ENCODE peak calls at places on chromosomes 2 and 18, in four cellular contexts. F is breast epithelium, I is esophagus squamous epithelium, M is GM23248. G is an unnamed sample.

GRCh38 chr18:73577365-73577764 is 570.3 kb downstream of the FBXO15 start:
- DNase-seq in F (no peak), I (no peak), M (peak; percentile 68), G (no peak)

GRCh38 chr2:237227190-237227988 is 141.7 kb downstream of the COPS8 start:
- DNase-seq in F (no peak), I (no peak), M (peak; percentile 96), G (no peak)

GRCh38 chr2:30398084-30398483 is 49.0 kb upstream of the LCLAT1 start:
- DNase-seq in F (no peak), I (no peak), M (peak; percentile 2), G (no peak)

GRCh38 chr2:127058246-127058580 is 48.7 kb downstream of the BIN1 start:
- DNase-seq in F (no peak), I (no peak), M (no peak), G (no peak)

GRCh38 chr18:41783065-41783818 is 171.8 kb upstream of the PIK3C3 start:
- DNase-seq in F (no peak), I (no peak), M (no peak), G (no peak)

GRCh38 chr2:105272176-105272575 is 30.6 kb downstream of the GPR45 start:
- DNase-seq in F (no peak), I (no peak), M (no peak), G (no peak)

GRCh38 chr2:14715600-14715999 is 83.1 kb downstream of the LRATD1 start:
- DNase-seq in F (no peak), I (no peak), M (no peak), G (no peak)

GRCh38 chr2:232353660-232354059 is 24.9 kb upstream of the ALPP start:
- DNase-seq in F (no peak), I (no peak), M (no peak), G (no peak)

GRCh38 chr2:190097115-190097514 is 34.6 kb upstream of the MSTN start:
- DNase-seq in F (no peak), I (no peak), M (no peak), G (no peak)

GRCh38 chr2:62774555-62775366 is 69.2 kb downstream of the EHBP1 start:
- DNase-seq in F (no peak), I (no peak), M (peak; percentile 72), G (no peak)

GRCh38 chr18:11004294-11004693 is 145.1 kb downstream of the PIEZO2 start:
- DNase-seq in F (no peak), I (no peak), M (peak; percentile 23), G (no peak)

GRCh38 chr2:224078656-224079055 is 39.6 kb upstream of the SERPINE2 start:
- DNase-seq in F (no peak), I (no peak), M (no peak), G (no peak)

GRCh38 chr2:203022751-203023150 is 8.1 kb downstream of the NBEAL1 start:
- DNase-seq in F (no peak), I (no peak), M (peak; percentile 65), G (no peak)

GRCh38 chr2:204313256-204313655 is 232.0 kb upstream of the PARD3B start:
- DNase-seq in F (no peak), I (no peak), M (no peak), G (no peak)

GRCh38 chr2:235230809-235231601 is 262.8 kb upstream of the AGAP1 start:
- DNase-seq in F (no peak), I (no peak), M (peak; percentile 76), G (no peak)

GRCh38 chr2:30269771-30270145 is 38.4 kb downstream of the LBH start:
- DNase-seq in F (no peak), I (no peak), M (no peak), G (no peak)

GRCh38 chr2:113703404-113704299 is 52.8 kb downstream of the SLC35F5 start:
- DNase-seq in F (no peak), I (no peak), M (no peak), G (no peak)

GRCh38 chr18:51361130-51361860 is 163.8 kb upstream of the MEX3C start:
- DNase-seq in F (no peak), I (no peak), M (no peak), G (no peak)

GRCh38 chr2:117519238-117519637 is 295.3 kb upstream of the DDX18 start:
- DNase-seq in F (no peak), I (no peak), M (no peak), G (no peak)
- H3K4me3 ChIP-seq in F (no peak overlapping the region), I (no peak overlapping the region), M (no peak overlapping the region), G (no peak overlapping the region)

GRCh38 chr18:12430137-12430990 is 22.6 kb downstream of the PRELID3A start:
- DNase-seq in F (no peak), I (no peak), M (no peak), G (no peak)

GRCh38 chr18:12431561-12431960 is 23.8 kb downstream of the PRELID3A start:
- DNase-seq in F (no peak), I (no peak), M (no peak), G (no peak)

GRCh38 chr18:12426924-12427323 is 19.2 kb downstream of the PRELID3A start:
- DNase-seq in F (no peak), I (no peak), M (no peak), G (no peak)

GRCh38 chr18:12428923-12429322 is 21.2 kb downstream of the PRELID3A start:
- DNase-seq in F (no peak), I (no peak), M (no peak), G (no peak)

DNA sequence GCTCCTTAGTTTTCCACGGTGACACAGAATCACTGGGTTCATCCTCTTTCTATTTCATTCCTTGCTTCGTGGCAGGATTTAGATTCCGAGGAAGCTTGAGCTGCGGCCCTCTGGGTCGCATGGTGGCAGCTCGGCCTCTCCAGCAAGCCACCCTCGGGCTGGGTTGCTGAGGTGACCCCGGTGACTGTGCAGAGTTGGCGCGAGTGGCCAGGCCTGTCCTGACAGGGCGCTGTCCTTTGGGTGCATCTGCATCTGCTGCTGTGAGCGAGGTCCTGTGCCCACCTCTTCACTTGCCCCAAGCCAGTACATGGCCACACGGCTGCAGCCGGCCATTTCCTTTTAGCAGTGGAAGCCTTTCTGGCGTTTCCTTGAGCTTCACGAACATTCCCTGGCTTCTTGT is 21.8 kb downstream of the PRELID3A start:
- DNase-seq in F (no peak), I (no peak), M (no peak), G (no peak)
- H3K4me1 ChIP-seq in F (no peaks in the 10 kb centered on the region), I (no peaks in the 10 kb centered on the region), M (no peaks in the 10 kb centered on the region), G (no peaks in the 10 kb centered on the region)

DNA sequence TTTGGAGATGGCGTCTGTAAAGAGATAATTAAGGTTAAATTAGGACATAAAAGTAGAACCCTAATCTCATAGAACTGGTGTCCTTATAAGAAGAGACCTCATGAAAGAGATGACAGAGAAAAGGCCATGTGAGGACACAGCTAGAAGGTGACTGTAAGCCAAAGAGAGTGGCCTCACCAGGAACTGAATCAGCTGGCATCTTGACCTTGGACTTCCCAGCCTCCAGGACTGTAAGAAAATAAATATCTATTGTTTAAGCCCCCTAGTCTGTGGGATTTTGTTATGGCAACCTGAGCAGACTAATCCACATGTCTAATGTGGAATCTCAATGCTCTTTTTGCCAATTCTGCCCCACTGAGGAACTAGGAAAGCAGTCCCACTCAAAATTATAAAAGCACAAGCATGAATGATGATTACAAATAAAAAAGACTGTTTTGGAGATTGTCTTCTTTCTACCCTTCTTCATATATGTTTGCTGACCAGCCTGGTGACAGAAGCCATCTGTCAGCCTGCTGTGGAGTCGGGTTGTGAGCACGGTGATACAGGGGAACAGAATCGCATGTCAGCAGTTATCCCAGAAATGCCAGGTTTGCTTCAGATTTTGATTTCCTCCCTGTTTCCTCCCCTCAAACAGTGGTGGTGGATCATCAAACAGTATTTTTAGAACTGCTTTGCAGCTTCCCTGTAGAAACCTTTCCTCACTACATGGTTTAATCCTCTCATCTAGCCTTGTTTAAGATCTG is 54.2 kb downstream of the INPP4A start:
- DNase-seq in F (no peak), I (no peak), M (no peak), G (no peak)
- H3K4me3 ChIP-seq in F (no peak overlapping the region), I (no peak overlapping the region), M (no peak overlapping the region), G (no peak overlapping the region)

DNA sequence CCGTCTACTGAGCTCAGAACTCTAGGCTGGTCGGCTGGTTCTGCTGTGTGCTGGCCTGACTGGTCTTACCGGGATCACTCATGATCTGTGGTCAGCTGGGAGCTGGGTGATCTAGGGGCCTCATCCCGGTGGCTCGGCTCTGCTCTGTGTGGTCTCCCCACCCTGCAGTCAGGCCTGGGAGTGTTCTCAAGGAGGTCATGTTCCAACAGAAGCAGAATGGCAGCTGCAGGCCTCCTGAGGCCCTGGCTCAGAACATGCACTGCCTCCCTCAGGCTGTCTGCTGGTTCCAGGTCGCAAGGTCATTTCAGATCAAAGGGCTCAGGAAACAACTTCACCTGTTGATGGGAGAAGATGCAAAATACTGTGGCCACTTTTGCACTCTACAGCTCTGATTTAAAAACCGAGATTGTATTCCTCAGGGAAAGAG is 81.1 kb upstream of the RFX8 start:
- DNase-seq in F (no peak), I (no peak), M (no peak), G (no peak)
- H3K4me1 ChIP-seq in F (no peaks in the 10 kb centered on the region), I (no peaks in the 10 kb centered on the region), M (peaks cover 15% of the 10 kb centered on the region), G (peaks cover 5% of the 10 kb centered on the region)

GRCh38 chr2:172090044-172090946 is 5.0 kb downstream of the DLX1 start:
- DNase-seq in F (no peak), I (no peak), M (no peak), G (no peak)
- H3K4me3 ChIP-seq in F (no peak overlapping the region), I (no peak overlapping the region), M (no peak overlapping the region), G (no peak overlapping the region)

GRCh38 chr2:217846321-217846743 is 156.5 kb downstream of the TNS1 start:
- DNase-seq in F (no peak), I (no peak), M (peak; percentile 46), G (no peak)
- H3K4me1 ChIP-seq in F (peaks cover 9% of the 10 kb centered on the region), I (peaks cover 15% of the 10 kb centered on the region), M (peaks cover 50% of the 10 kb centered on the region), G (no peaks in the 10 kb centered on the region)

GRCh38 chr2:59182249-59182648 is 941.1 kb upstream of the FANCL start:
- DNase-seq in F (no peak), I (no peak), M (peak; percentile 46), G (no peak)

GRCh38 chr2:59177748-59178147 is 936.6 kb upstream of the FANCL start:
- DNase-seq in F (no peak), I (no peak), M (no peak), G (no peak)

GRCh38 chr2:59181347-59181746 is 940.2 kb upstream of the FANCL start:
- DNase-seq in F (no peak), I (no peak), M (no peak), G (no peak)

GRCh38 chr2:59183070-59183469 is 941.9 kb upstream of the FANCL start:
- DNase-seq in F (no peak), I (no peak), M (no peak), G (no peak)

DNA sequence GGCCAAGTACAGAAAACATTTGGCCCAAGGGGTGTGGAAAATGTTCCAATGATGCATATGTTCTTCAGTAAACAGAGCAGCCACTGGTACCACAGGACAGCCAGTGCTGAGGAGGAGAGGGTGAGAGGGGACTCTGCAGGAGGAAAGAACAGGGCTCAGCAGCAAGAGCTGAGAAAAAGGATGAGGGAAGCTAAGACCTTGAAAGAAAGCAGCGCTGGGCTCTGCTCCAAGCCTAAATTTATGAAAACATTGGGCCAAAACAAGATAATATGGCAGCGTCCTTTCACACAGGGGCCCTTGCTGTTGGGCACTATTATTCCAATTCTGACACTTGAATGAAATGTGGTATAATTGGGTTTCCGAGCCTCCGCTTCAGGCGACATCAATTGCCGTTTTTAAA is 939.0 kb upstream of the FANCL start:
- DNase-seq in F (no peak), I (no peak), M (no peak), G (no peak)
- H3K4me3 ChIP-seq in F (no peak overlapping the region), I (no peak overlapping the region), M (no peak overlapping the region), G (no peak overlapping the region)

DNA sequence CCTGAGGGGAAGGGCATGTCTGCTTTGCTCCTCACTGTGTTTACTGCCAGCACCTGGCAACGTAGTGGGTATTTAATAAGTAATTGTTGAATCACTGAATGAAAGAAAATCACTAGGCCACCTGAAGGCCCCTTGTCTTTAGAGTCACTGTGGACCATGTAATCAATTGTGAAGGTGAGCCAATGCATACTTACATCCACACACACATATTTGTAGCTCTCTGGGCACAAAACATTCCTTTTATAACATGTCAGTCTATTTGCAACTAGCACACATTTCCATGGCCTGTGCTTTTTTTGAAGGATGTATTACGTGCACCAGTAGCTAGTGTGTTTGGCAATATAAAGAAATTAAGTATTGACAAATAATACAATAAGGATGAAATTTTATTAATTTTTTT is 11.2 kb downstream of the ATP8B1 start:
- DNase-seq in F (no peak), I (no peak), M (peak; percentile 16), G (no peak)
- H3K4me1 ChIP-seq in F (no peaks in the 10 kb centered on the region), I (peaks cover 13% of the 10 kb centered on the region), M (peaks cover 57% of the 10 kb centered on the region), G (no peaks in the 10 kb centered on the region)

G was measured in effector memory CD4-positive, alpha-beta T cell.